ENCODE peak calls at places on chromosomes 7 and 10, in nine cellular contexts. W, X, V, P, H, S, I, J and K are unnamed samples.

GRCh38 chr7:1031716-1032455 is 12.5 kb upstream of the GPR146 start:
- DNase-seq in S (no peak), J (no peak), W (no peak), I (no peak), V (no peak), P (no peak), X (no peak), H (no peak), K (no peak)

GRCh38 chr10:60951272-60951724 is 7.3 kb upstream of the RHOBTB1 start:
- DNase-seq in X (no peak), J (no peak), P (no peak), W (no peak), H (no peak), S (no peak), V (no peak), I (no peak), K (no peak)

GRCh38 chr7:107854989-107855388 is 36.0 kb upstream of the DLD start:
- DNase-seq in X (peak), V (no peak), I (no peak), J (no peak), W (no peak), H (no peak), S (peak), P (no peak), K (peak)

GRCh38 chr10:61000769-61001730 is 57.1 kb upstream of the RHOBTB1 start:
- DNase-seq in W (no peak), X (peak), J (no peak), I (peak), H (no peak), V (peak), P (no peak), S (peak), K (peak)

GRCh38 chr10:99539120-99539519 is 6.4 kb downstream of the NKX2-3 start:
- DNase-seq in J (no peak), H (no peak), V (no peak), P (no peak), S (no peak), X (no peak), W (no peak), I (no peak), K (no peak)

GRCh38 chr10:69466689-69467088 is 15.4 kb downstream of the TSPAN15 start:
- DNase-seq in W (no peak), S (no peak), P (no peak), I (no peak), X (no peak), J (no peak), V (no peak), H (no peak), K (no peak)

GRCh38 chr10:60194421-60194820 is 195.3 kb downstream of the ANK3 start:
- DNase-seq in W (no peak), J (no peak), H (no peak), V (no peak), X (no peak), I (no peak), S (no peak), P (no peak), K (no peak)

GRCh38 chr7:55160539-55160938 is 141.7 kb downstream of the EGFR start:
- DNase-seq in J (no peak), X (peak), H (no peak), W (no peak), V (no peak), P (no peak), S (peak), I (no peak), K (no peak)

GRCh38 chr10:3526721-3527120 is 258.3 kb downstream of the KLF6 start:
- DNase-seq in W (no peak), S (peak), V (no peak), J (no peak), P (no peak), H (no peak), X (peak), I (no peak), K (no peak)

GRCh38 chr10:95783741-95784140 is 27.8 kb downstream of the ENTPD1 start:
- DNase-seq in X (no peak), V (no peak), J (no peak), H (no peak), P (no peak), I (no peak), W (no peak), S (no peak), K (no peak)

GRCh38 chr7:116426428-116427156 is 72.9 kb upstream of the CAV2 start:
- DNase-seq in P (no peak), V (no peak), J (no peak), I (no peak), W (no peak), S (peak), H (no peak), X (peak), K (peak)

GRCh38 chr7:79302281-79302680 is 151.2 kb downstream of the MAGI2 start:
- DNase-seq in W (no peak), V (no peak), X (no peak), I (no peak), P (no peak), H (no peak), J (no peak), S (no peak), K (no peak)

DNA sequence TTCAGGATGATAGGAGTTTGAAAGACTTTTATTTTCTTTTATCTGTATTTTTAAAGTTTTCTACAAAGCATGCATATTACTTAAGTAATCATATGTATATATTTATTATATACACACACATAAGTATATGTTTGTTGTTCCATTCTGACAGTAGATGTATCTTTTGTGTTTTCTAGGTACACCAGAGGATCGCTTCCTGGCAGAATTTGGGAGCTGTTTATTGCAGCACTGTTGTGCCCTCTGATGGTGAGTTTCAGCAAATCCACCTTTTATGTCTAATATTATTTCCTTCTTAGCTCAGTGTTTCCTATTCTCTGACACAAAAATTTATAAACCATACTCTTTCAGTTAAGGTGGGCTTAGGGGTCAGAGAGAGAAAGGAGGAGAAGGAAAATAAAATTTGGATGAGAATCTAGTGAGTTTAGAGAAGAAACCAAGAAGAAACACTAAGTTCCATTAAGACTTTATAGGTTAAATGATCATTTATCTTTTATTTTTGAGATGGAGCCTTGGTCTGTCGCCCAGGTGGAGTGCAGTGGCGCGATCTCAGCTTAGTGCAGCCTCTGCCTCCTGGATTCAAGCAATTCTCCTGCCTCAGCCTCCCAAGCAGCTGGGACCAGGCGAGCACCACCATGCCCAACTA is 59.2 kb upstream of the OIT3 start:
- DNase-seq in V (peak), J (peak), H (peak), W (peak), X (peak), S (peak), P (no peak), I (peak), K (peak)
- TF ChIP-seq CTCF in V (peak), J (peak), H (peak), W (peak), X (peak), S (peak), P (peak), I (peak), K (peak)

GRCh38 chr7:154791611-154792010 is 211.3 kb downstream of the PAXIP1 start:
- DNase-seq in J (no peak), H (no peak), V (no peak), S (no peak), W (no peak), I (no peak), X (no peak), P (no peak), K (no peak)

GRCh38 chr7:154795437-154795836 is 207.5 kb downstream of the PAXIP1 start:
- DNase-seq in P (no peak), I (no peak), S (no peak), V (no peak), W (no peak), J (no peak), H (no peak), X (no peak), K (no peak)

GRCh38 chr7:154795014-154795413 is 207.9 kb downstream of the PAXIP1 start:
- DNase-seq in J (no peak), V (no peak), S (no peak), I (no peak), W (no peak), X (no peak), P (no peak), H (no peak), K (no peak)

GRCh38 chr7:154792436-154793055 is 210.4 kb downstream of the PAXIP1 start:
- DNase-seq in S (no peak), V (no peak), J (no peak), X (no peak), P (no peak), W (no peak), I (no peak), H (no peak), K (no peak)

DNA sequence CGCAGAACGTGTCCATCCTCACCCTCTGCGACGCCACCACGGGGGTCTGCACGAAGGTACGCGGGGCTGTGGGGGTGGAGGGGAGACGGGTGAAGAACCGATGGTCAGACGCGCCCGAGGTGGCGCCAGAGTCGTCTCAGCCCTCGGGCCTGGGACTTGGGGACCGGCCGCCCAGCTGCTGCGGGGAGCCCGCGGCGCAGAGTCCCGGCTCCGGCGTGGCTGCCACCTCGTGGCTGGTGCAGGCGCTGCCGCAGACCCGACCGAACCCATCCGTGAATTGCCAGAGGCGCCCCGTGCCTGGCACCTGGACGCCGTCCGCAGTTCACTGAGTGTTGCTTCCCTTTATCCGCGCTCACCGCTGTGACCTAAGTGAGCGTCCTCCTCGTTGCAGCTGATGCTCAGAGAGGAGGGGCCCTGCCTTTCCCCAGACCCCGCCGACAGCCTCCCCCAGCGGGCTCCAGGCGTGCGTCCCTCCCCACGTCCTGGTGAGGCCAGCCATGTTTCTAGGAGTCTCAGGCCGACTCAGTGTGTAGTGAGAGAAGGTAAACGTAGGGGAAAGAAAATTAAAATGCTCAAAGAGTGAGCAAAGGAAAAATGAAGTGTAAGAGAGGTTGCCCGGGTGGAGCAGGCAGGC is 208.7 kb downstream of the PAXIP1 start:
- DNase-seq in V (no peak), S (no peak), J (no peak), P (no peak), I (peak), W (no peak), H (no peak), X (no peak), K (no peak)
- TF ChIP-seq CTCF in V (no peak), S (no peak), J (no peak), P (peak), I (peak), W (no peak), H (no peak), X (no peak), K (no peak)

GRCh38 chr7:18974803-18975202 is 142.6 kb downstream of the TWIST1 start:
- DNase-seq in X (peak), H (no peak), S (peak), P (no peak), J (no peak), I (no peak), W (no peak), V (no peak), K (peak)

GRCh38 chr7:18976715-18977466 is 140.5 kb downstream of the TWIST1 start:
- DNase-seq in P (no peak), I (no peak), J (no peak), X (no peak), H (no peak), V (no peak), S (peak), W (no peak), K (peak)

GRCh38 chr7:18978108-18978495 is 139.3 kb downstream of the TWIST1 start:
- DNase-seq in V (no peak), W (no peak), H (no peak), I (no peak), P (no peak), X (peak), J (no peak), S (peak), K (peak)

GRCh38 chr7:18975689-18976280 is 141.7 kb downstream of the TWIST1 start:
- DNase-seq in P (no peak), S (no peak), I (no peak), W (no peak), H (no peak), V (no peak), X (no peak), J (no peak), K (no peak)

GRCh38 chr7:18975276-18975675 is 142.2 kb downstream of the TWIST1 start:
- DNase-seq in S (no peak), P (no peak), H (no peak), I (no peak), V (no peak), J (no peak), X (no peak), W (no peak), K (no peak)
- TF ChIP-seq CTCF in S (no peak), P (no peak), H (no peak), I (no peak), V (no peak), J (no peak), X (no peak), W (no peak), K (no peak)

GRCh38 chr7:16114633-16115032 is 306.7 kb downstream of the CRPPA start:
- DNase-seq in X (peak), J (no peak), V (no peak), W (no peak), I (no peak), H (no peak), P (no peak), S (peak), K (peak)
- TF ChIP-seq CTCF in X (peak), J (no peak), V (no peak), W (no peak), I (no peak), H (peak), P (peak), S (peak), K (peak)